ENCODE peak calls at places on chromosomes 3 and 15, in eight cellular contexts. I is fibroblast of the conjunctiva; O is HEK293T; P is KG1; G is PC-3; Z is stimulated activated CD4-positive, alpha-beta T cell treated with anti-CD3 and anti-CD28 coated beads, TNF-alpha, amount 100 ng/mL, for 1 hour; R is WTC11; X is activated gamma-delta T cell. W is an unnamed sample.
A peak's percentile ranks its signal among the peaks of the same experiment; 100 is the strongest.

GRCh38 chr15:73756947-73757513 is 3.9 kb upstream of the INSYN1 start:
- DNase-seq in I (no peak), O (no peak), P (no peak), G (no peak), Z (no peak), R (no peak), X (no peak), W (no peak)

GRCh38 chr3:42353632-42354031 is 56.8 kb downstream of the LYZL4 start:
- DNase-seq in I (no peak), O (no peak), P (no peak), G (no peak), Z (no peak), R (no peak), X (no peak), W (no peak)

GRCh38 chr15:81023483-81024264 is 23.0 kb downstream of the TLNRD1 start:
- DNase-seq in I (peak; percentile 21), O (no peak), P (no peak), G (peak; percentile 15), Z (no peak), R (no peak), X (no peak), W (peak; percentile 66)

GRCh38 chr3:25471081-25471768 is 43.2 kb downstream of the RARB start:
- DNase-seq in I (no peak), O (no peak), P (no peak), G (no peak), Z (no peak), R (no peak), X (no peak), W (peak; percentile 19)

GRCh38 chr15:73886717-73887345 is 13.5 kb downstream of the TBC1D21 start:
- DNase-seq in I (no peak), O (no peak), P (no peak), G (no peak), Z (no peak), R (no peak), X (no peak), W (no peak)

GRCh38 chr3:120684896-120685295 is 2.9 kb upstream of the HGD start:
- DNase-seq in I (no peak), O (no peak), P (no peak), G (no peak), Z (no peak), R (no peak), X (no peak), W (no peak)

GRCh38 chr3:73669268-73669667 is 44.5 kb upstream of the PDZRN3 start:
- DNase-seq in I (no peak), O (no peak), P (no peak), G (no peak), Z (no peak), R (no peak), X (no peak), W (peak; percentile 81)

GRCh38 chr15:69780374-69780773 is 317.3 kb downstream of the TLE3 start:
- DNase-seq in I (no peak), O (no peak), P (no peak), G (no peak), Z (no peak), R (no peak), X (no peak), W (peak; percentile 36)

GRCh38 chr3:128487813-128488635 is 5.0 kb downstream of the GATA2 start:
- DNase-seq in I (peak; percentile 77), O (peak; percentile 86), P (peak; percentile 44), G (peak; percentile 83), Z (no peak), R (peak; percentile 91), X (no peak), W (peak; percentile 87)

GRCh38 chr3:182810574-182811268 is 17.4 kb downstream of the ATP11B start:
- DNase-seq in I (no peak), O (no peak), P (no peak), G (peak; percentile 42), Z (no peak), R (no peak), X (no peak), W (peak; percentile 58)

GRCh38 chr3:151766454-151766853 is 32.7 kb downstream of the AADACL2 start:
- DNase-seq in I (no peak), O (no peak), P (no peak), G (peak; percentile 75), Z (no peak), R (no peak), X (no peak), W (peak; percentile 22)

GRCh38 chr3:154972951-154973350 is 107.2 kb upstream of the MME start:
- DNase-seq in I (peak; percentile 77), O (no peak), P (no peak), G (no peak), Z (no peak), R (no peak), X (no peak), W (peak; percentile 34)

GRCh38 chr3:126613481-126614187 is 41.3 kb downstream of the TXNRD3 start:
- DNase-seq in I (no peak), O (no peak), P (no peak), G (no peak), Z (no peak), R (no peak), X (no peak), W (peak; percentile 11)

GRCh38 chr15:101305820-101306255 is 10.8 kb upstream of the SNRPA1 start:
- DNase-seq in I (no peak), O (no peak), P (no peak), G (no peak), Z (no peak), R (no peak), X (no peak), W (no peak)

GRCh38 chr3:159804726-159805410 is 183.8 kb upstream of the IL12A start:
- DNase-seq in I (peak; percentile 87), O (peak; percentile 80), P (peak; percentile 2), G (peak; percentile 93), Z (no peak), R (peak; percentile 70), X (no peak), W (peak; percentile 92)

GRCh38 chr3:170802164-170803151 is 67.5 kb downstream of the RPL22L1 start:
- DNase-seq in I (peak; percentile 86), O (no peak), P (no peak), G (peak; percentile 80), Z (no peak), R (no peak), X (no peak), W (peak; percentile 99)

GRCh38 chr15:29672923-29673809 is 149.1 kb downstream of the TJP1 start:
- DNase-seq in I (no peak), O (no peak), P (no peak), G (no peak), Z (no peak), R (no peak), X (no peak), W (no peak)

GRCh38 chr15:42608110-42608531 is 32.7 kb downstream of the STARD9 start:
- DNase-seq in I (no peak), O (no peak), P (peak; percentile 81), G (no peak), Z (no peak), R (no peak), X (no peak), W (no peak)

GRCh38 chr3:99515-99914 is 97.0 kb upstream of the CHL1 start:
- DNase-seq in I (no peak), O (no peak), P (no peak), G (no peak), Z (no peak), R (no peak), X (no peak), W (no peak)

GRCh38 chr3:39065197-39065596 is 13.4 kb downstream of the WDR48 start:
- DNase-seq in I (no peak), O (peak; percentile 55), P (peak; percentile 14), G (peak; percentile 47), Z (no peak), R (peak; percentile 51), X (no peak), W (peak; percentile 60)

GRCh38 chr15:68493629-68494028 is 61.7 kb upstream of the ITGA11 start:
- DNase-seq in I (no peak), O (no peak), P (no peak), G (no peak), Z (no peak), R (no peak), X (no peak), W (no peak)

GRCh38 chr3:170511371-170511770 is 74.5 kb downstream of the SLC7A14 start:
- DNase-seq in I (no peak), O (no peak), P (no peak), G (no peak), Z (no peak), R (no peak), X (no peak), W (no peak)

GRCh38 chr3:50605901-50606326 is 5.7 kb downstream of the CISH start:
- DNase-seq in I (no peak), O (no peak), P (no peak), G (no peak), Z (no peak), R (no peak), X (no peak), W (no peak)

GRCh38 chr3:32422943-32423342 is 31.3 kb downstream of the CMTM7 start:
- DNase-seq in I (no peak), O (no peak), P (no peak), G (no peak), Z (no peak), R (no peak), X (no peak), W (no peak)

GRCh38 chr15:68784206-68784605 is 36.5 kb downstream of the ANP32A start:
- DNase-seq in I (no peak), O (no peak), P (no peak), G (no peak), Z (no peak), R (no peak), X (no peak), W (no peak)

GRCh38 chr3:148820885-148821284 is 6.7 kb upstream of the CPB1 start:
- DNase-seq in I (no peak), O (no peak), P (no peak), G (no peak), Z (no peak), R (no peak), X (no peak), W (no peak)

GRCh38 chr3:192054881-192055280 is 593.9 kb downstream of the PYDC2 start:
- DNase-seq in I (no peak), O (no peak), P (no peak), G (peak; percentile 49), Z (no peak), R (no peak), X (no peak), W (no peak)

GRCh38 chr3:184636774-184637316 is 75.0 kb downstream of the MAGEF1 start:
- DNase-seq in I (peak; percentile 29), O (no peak), P (no peak), G (peak; percentile 89), Z (no peak), R (no peak), X (no peak), W (peak; percentile 77)

GRCh38 chr3:177835008-177835407 is 637.7 kb upstream of the TBL1XR1 start:
- DNase-seq in I (no peak), O (peak; percentile 8), P (peak; percentile 7), G (peak; percentile 92), Z (no peak), R (no peak), X (no peak), W (peak; percentile 94)

GRCh38 chr3:61537366-61537765 is 24.0 kb upstream of the PTPRG start:
- DNase-seq in I (no peak), O (no peak), P (no peak), G (no peak), Z (no peak), R (peak; percentile 17), X (no peak), W (no peak)

GRCh38 chr3:53534216-53534615 is 39.8 kb downstream of the CACNA1D start:
- DNase-seq in I (no peak), O (no peak), P (no peak), G (no peak), Z (no peak), R (no peak), X (no peak), W (no peak)

GRCh38 chr3:197302696-197303341 is 4.4 kb upstream of the DLG1 start:
- DNase-seq in I (no peak), O (no peak), P (no peak), G (peak; percentile 39), Z (no peak), R (no peak), X (no peak), W (peak; percentile 52)

GRCh38 chr3:56999547-56999946 is 60.9 kb upstream of the SPATA12 start:
- DNase-seq in I (no peak), O (no peak), P (no peak), G (no peak), Z (no peak), R (no peak), X (no peak), W (no peak)

GRCh38 chr3:99938270-99938955 is 120.8 kb downstream of the CMSS1 start:
- DNase-seq in I (no peak), O (no peak), P (no peak), G (no peak), Z (no peak), R (no peak), X (no peak), W (peak; percentile 54)

W was measured in IMR-90.